ENCODE peak calls at places on chromosomes 3 and 15, in four cellular contexts. S is AG20443; Y is stromal cell of bone marrow; M is activated CD8-positive, alpha-beta T cell treated with anti-CD3 and anti-CD28 coated beads for 36 hours. H is an unnamed sample.

GRCh38 chr3:179000144-179000543 is 71.5 kb downstream of the ZMAT3 start:
- DNase-seq in S (no peak), Y (peak), M (peak), H (no peak)

GRCh38 chr3:157543491-157544035 is 40.3 kb upstream of the VEPH1 start:
- DNase-seq in S (no peak), Y (no peak), M (no peak), H (no peak)

GRCh38 chr3:6799264-6799915 is 61.5 kb upstream of the GRM7 start:
- DNase-seq in S (peak), Y (no peak), M (peak), H (peak)

GRCh38 chr15:44468713-44469385 is 41.4 kb downstream of the CTDSPL2 start:
- DNase-seq in S (peak), Y (peak), M (peak), H (no peak)

GRCh38 chr3:41267975-41268640 is 68.8 kb downstream of the CTNNB1 start:
- DNase-seq in S (peak), Y (peak), M (no peak), H (no peak)

GRCh38 chr15:36469567-36469966 is 109.9 kb upstream of the CDIN1 start:
- DNase-seq in S (no peak), Y (no peak), M (no peak), H (no peak)

GRCh38 chr3:71672302-71672701 is 52.9 kb downstream of the EIF4E3 start:
- DNase-seq in S (no peak), Y (no peak), M (no peak), H (no peak)

GRCh38 chr15:74517096-74517495 is 23.9 kb upstream of the ARID3B start:
- DNase-seq in S (no peak), Y (no peak), M (no peak), H (no peak)

GRCh38 chr15:57969355-57969754 is 96.2 kb downstream of the ALDH1A2 start:
- DNase-seq in S (no peak), Y (no peak), M (no peak), H (no peak)

GRCh38 chr15:62360286-62360685 is 195.2 kb upstream of the C2CD4B start:
- DNase-seq in S (no peak), Y (no peak), M (no peak), H (no peak)

GRCh38 chr3:73212683-73213082 is 151.2 kb downstream of the EBLN2 start:
- DNase-seq in S (no peak), Y (no peak), M (no peak), H (no peak)

GRCh38 chr3:177468816-177469590 is 271.7 kb upstream of the TBL1XR1 start:
- DNase-seq in S (no peak), Y (peak), M (no peak), H (no peak)

GRCh38 chr3:102140116-102140515 is 290.8 kb downstream of the NFKBIZ start:
- DNase-seq in S (no peak), Y (no peak), M (no peak), H (no peak)